ENCODE peak calls at places on chromosomes 5 and 9, in four cellular contexts. T is esophagus squamous epithelium, R is HCT116, I is HepG2. E is an unnamed sample.

GRCh38 chr9:91659529-91660294 is 236.1 kb upstream of the NFIL3 start:
- DNase-seq in T (no peak), R (peak; percentile 12), I (no peak), E (no peak)

GRCh38 chr9:97873877-97874276 is 20.9 kb downstream of the FOXE1 start:
- DNase-seq in T (no peak), R (no peak), I (no peak), E (no peak)

GRCh38 chr9:80175286-80175906 is 603.6 kb downstream of the TLE4 start:
- DNase-seq in T (no peak), R (peak; percentile 7), I (peak; percentile 23), E (no peak)

GRCh38 chr9:6816581-6816980 is 58.8 kb downstream of the KDM4C start:
- DNase-seq in T (no peak), R (no peak), I (no peak), E (no peak)

GRCh38 chr5:91384671-91385430 is 1.7 kb upstream of the ARRDC3 start:
- DNase-seq in T (no peak), R (peak; percentile 94), I (peak; percentile 90), E (peak; percentile 57)

GRCh38 chr5:173707392-173707791 is 90.9 kb upstream of the BOD1 start:
- DNase-seq in T (no peak), R (no peak), I (no peak), E (no peak)

GRCh38 chr5:36877667-36878420 is 1.3 kb downstream of the NIPBL start:
- DNase-seq in T (no peak), R (peak; percentile 32), I (peak; percentile 47), E (no peak)

GRCh38 chr5:158952951-158953350 is 146.8 kb downstream of the EBF1 start:
- DNase-seq in T (no peak), R (no peak), I (no peak), E (no peak)

GRCh38 chr5:137190441-137190840 is 308.7 kb downstream of the SPOCK1 start:
- DNase-seq in T (no peak), R (no peak), I (no peak), E (no peak)

GRCh38 chr5:6581090-6581489 is 51.8 kb downstream of the NSUN2 start:
- DNase-seq in T (no peak), R (no peak), I (no peak), E (no peak)

GRCh38 chr5:123429221-123429954 is 6.2 kb upstream of the CEP120 start:
- DNase-seq in T (no peak), R (no peak), I (no peak), E (no peak)

GRCh38 chr5:88889165-88890069 is 6.4 kb upstream of the MEF2C start:
- DNase-seq in T (peak; percentile 13), R (no peak), I (no peak), E (peak; percentile 70)

GRCh38 chr5:63125862-63126261 is 547.2 kb downstream of the LRRC70 start:
- DNase-seq in T (no peak), R (no peak), I (peak; percentile 37), E (no peak)

GRCh38 chr5:93072831-93073459 is 508.1 kb downstream of the NR2F1-AS1 start:
- DNase-seq in T (no peak), R (no peak), I (no peak), E (no peak)

GRCh38 chr5:20972419-20972925 is 984.5 kb upstream of the CDH18 start:
- DNase-seq in T (no peak), R (no peak), I (peak; percentile 3), E (peak; percentile 49)

GRCh38 chr9:37760416-37761165 is 7.0 kb downstream of the TRMT10B start:
- DNase-seq in T (no peak), R (no peak), I (peak; percentile 20), E (no peak)

GRCh38 chr5:151063136-151063544 is 17.7 kb downstream of the TNIP1 start:
- DNase-seq in T (no peak), R (no peak), I (peak; percentile 12), E (no peak)

GRCh38 chr9:70011366-70011765 is 32.3 kb upstream of the MAMDC2 start:
- DNase-seq in T (no peak), R (no peak), I (no peak), E (no peak)

GRCh38 chr5:4700082-4700481 is 440.0 kb upstream of the ADAMTS16 start:
- DNase-seq in T (no peak), R (no peak), I (peak; percentile 4), E (no peak)

GRCh38 chr5:176394881-176395675 is 6.5 kb downstream of the HIGD2A start:
- DNase-seq in T (no peak), R (no peak), I (no peak), E (no peak)

GRCh38 chr9:96618209-96619108 is 1.2 kb downstream of the CDC14B start:
- DNase-seq in T (no peak), R (no peak), I (peak; percentile 42), E (no peak)

GRCh38 chr9:3478549-3478953 is 47.2 kb downstream of the RFX3 start:
- DNase-seq in T (no peak), R (no peak), I (peak; percentile 9), E (no peak)

GRCh38 chr5:132510076-132510475 is 19.5 kb upstream of the IRF1 start:
- DNase-seq in T (no peak), R (no peak), I (no peak), E (no peak)

GRCh38 chr9:93205045-93205768 is 21.3 kb downstream of the WNK2 start:
- DNase-seq in T (no peak), R (no peak), I (peak; percentile 48), E (no peak)

GRCh38 chr9:7368410-7369292 is 430.9 kb downstream of the DMAC1 start:
- DNase-seq in T (no peak), R (no peak), I (no peak), E (no peak)

GRCh38 chr5:90174236-90174635 is 235.3 kb downstream of the CETN3 start:
- DNase-seq in T (no peak), R (no peak), I (no peak), E (no peak)

GRCh38 chr5:174140452-174140851 is 94.9 kb downstream of the NSG2 start:
- DNase-seq in T (no peak), R (no peak), I (no peak), E (no peak)

GRCh38 chr5:56507348-56507930 is 274.3 kb upstream of the ANKRD55 start:
- DNase-seq in T (no peak), R (no peak), I (peak; percentile 80), E (peak; percentile 82)

GRCh38 chr5:107365355-107366109 is 305.2 kb downstream of the EFNA5 start:
- DNase-seq in T (no peak), R (no peak), I (no peak), E (no peak)

GRCh38 chr5:38249812-38250211 is 8.5 kb upstream of the EGFLAM start:
- DNase-seq in T (no peak), R (no peak), I (no peak), E (no peak)

GRCh38 chr9:136292591-136293448 is 11.1 kb downstream of the CCDC187 start:
- DNase-seq in T (no peak), R (no peak), I (no peak), E (no peak)

GRCh38 chr9:111805841-111806241 is 11.1 kb upstream of the SHOC1 start:
- DNase-seq in T (no peak), R (peak; percentile 10), I (no peak), E (no peak)

GRCh38 chr9:14741369-14741768 is 18.8 kb upstream of the CER1 start:
- DNase-seq in T (no peak), R (no peak), I (no peak), E (no peak)

DNA sequence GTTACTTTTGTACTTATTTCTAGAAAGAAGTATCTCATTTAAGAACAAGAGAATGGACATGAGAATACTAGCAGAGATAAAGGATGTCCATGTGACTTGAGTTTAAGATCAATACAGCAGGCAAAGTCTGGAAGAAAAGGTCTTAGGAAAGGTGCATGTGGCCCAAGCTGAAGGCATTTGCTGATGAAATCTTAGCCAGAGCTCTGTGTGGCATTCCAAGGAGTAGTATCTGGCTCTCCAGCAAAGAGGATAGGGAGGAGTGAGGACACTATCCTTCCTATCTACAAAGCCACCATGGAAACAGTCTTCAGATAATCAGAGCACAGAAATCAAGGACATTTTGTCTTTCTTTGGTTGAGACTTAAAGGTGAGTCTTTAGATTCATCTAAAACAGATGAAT is 244.1 kb upstream of the RGMB start:
- DNase-seq in T (no peak), R (no peak), I (no peak), E (no peak)
- H3K27ac ChIP-seq in T (no peak overlapping the region), R (no peak overlapping the region), I (no peak overlapping the region), E (no peak overlapping the region)

DNA sequence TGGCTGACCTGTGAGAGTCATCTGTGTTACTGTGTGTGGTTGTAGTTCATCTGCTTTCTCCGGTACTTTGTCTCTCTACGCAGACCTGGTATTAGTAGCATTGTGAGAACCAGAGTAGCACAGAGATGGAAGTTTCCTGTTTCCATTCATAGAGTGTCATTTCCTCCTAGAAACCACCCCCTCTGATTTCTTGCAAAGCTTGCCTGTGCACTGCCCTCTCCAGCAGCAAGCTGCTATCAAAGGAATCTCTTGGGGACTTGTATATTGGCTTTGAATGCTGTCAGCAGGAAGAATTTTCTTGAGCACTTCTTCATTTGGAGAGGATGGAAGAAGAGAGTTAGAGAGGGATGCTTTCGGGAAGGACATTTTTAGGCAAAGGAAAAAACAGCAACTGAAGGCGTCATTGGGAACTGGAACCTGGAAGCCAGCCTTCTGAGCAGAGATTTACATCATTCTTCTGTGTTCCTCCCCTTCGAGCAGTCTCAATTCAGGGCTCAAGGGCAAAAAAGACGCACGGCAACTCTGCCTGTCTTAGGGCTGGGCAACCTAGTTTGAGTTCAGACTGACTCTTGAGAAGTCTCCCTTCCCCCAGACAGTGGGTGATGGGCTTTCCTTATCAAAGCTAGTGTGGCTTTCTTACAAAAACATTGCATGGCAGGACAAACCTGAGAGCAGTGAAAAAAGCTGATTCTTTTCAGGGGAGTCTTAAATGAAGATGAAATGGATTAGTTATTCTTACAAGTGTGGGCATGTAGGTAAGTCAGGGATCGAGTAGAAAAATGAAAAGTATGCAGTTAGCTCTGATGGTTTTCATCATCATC is 226.3 kb downstream of the AOPEP start:
- DNase-seq in T (no peak), R (no peak), I (no peak), E (no peak)
- TF ChIP-seq POLR2A in T (no peak), R (no peak), I (no peak), E (no peak)

DNA sequence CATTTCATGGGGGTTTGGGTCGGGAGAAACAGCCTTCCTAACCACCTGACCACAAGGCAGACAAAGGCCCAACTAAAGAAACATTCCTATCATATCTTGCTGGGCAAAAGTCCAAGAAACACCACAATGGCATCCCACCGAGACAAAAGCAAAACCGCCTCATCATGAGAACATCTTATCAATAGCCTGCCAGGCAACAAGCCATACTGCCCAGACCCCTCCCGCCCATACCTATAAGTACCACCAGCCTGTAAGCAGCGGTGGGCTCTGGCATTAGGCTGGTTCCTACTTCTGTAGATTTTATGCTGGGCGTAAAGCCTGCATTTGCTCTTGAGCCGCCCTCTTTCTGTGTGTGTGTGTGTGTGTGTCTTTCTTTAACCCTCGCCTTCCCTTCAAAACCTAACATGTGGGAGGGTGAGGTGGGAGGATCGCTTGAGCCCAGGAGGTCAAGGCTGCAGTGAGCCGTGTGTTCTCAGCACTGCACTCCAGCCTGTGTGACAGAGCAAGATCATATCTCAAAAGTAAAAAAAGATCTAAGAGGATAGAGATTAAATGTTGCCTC is 56.9 kb downstream of the PDE6A start:
- DNase-seq in T (no peak), R (peak; percentile 12), I (peak; percentile 67), E (no peak)
- H3K27ac ChIP-seq in T (no peak overlapping the region), R (no peak overlapping the region), I (no peak overlapping the region), E (no peak overlapping the region)

GRCh38 chr9:127921592-127922120 is 4.8 kb upstream of the ST6GALNAC4 start:
- DNase-seq in T (no peak), R (no peak), I (no peak), E (peak; percentile 79)
- TF ChIP-seq POLR2A in T (no peak), R (no peak), I (no peak), E (no peak)